ENCODE peak calls at places on chromosome 13, in nine cellular contexts. W is A673; P is stimulated activated CD4-positive, alpha-beta T cell treated with anti-CD3 and anti-CD28 coated beads, Interleukin-15, amount 100 ng/mL, for 1 hour; M is T-helper 9 cell; X is stromal cell of bone marrow; Z is AG09319; Y is activated CD4-positive, CD25-positive, alpha-beta regulatory T cell treated with anti-CD3 and anti-CD28 coated beads, Interleukin-2, amount 50 U/mL, for 72 hours; U is D341Med; A is AG09309. O is an unnamed sample.

GRCh38 chr13:103356226-103356864 is 290.1 kb upstream of the SLC10A2 start:
- DNase-seq in Y (no peak), P (no peak), Z (no peak), U (no peak), M (no peak), W (no peak), X (no peak), A (no peak), O (no peak)

GRCh38 chr13:80133631-80134083 is 207.3 kb downstream of the SPRY2 start:
- DNase-seq in X (no peak), W (no peak), Z (no peak), A (no peak), Y (no peak), M (no peak), P (no peak), U (no peak), O (no peak)

GRCh38 chr13:46672338-46673090 is 119.5 kb downstream of the LRCH1 start:
- DNase-seq in X (no peak), M (no peak), P (no peak), Y (no peak), W (no peak), Z (no peak), U (no peak), A (no peak), O (no peak)

GRCh38 chr13:49782784-49783183 is 9.7 kb downstream of the KPNA3 start:
- DNase-seq in W (no peak), A (no peak), X (no peak), M (no peak), U (no peak), P (no peak), Z (no peak), Y (no peak), O (no peak)

GRCh38 chr13:44198826-44199225 is 174.8 kb upstream of the SERP2 start:
- DNase-seq in P (no peak), M (no peak), W (no peak), Z (no peak), A (no peak), U (no peak), X (no peak), Y (no peak), O (no peak)

GRCh38 chr13:65236841-65237418 is 1993.2 kb downstream of the PCDH9 start:
- DNase-seq in M (no peak), A (no peak), P (no peak), U (no peak), X (no peak), W (peak; percentile 1), Y (no peak), Z (no peak), O (no peak)

GRCh38 chr13:21399741-21400140 is 59.4 kb downstream of the ZDHHC20 start:
- DNase-seq in M (no peak), U (no peak), X (no peak), P (no peak), A (no peak), Y (no peak), W (peak; percentile 95), Z (no peak), O (no peak)

GRCh38 chr13:44734204-44734707 is 158.1 kb upstream of the TSC22D1 start:
- DNase-seq in P (no peak), U (no peak), Y (no peak), M (no peak), X (peak; percentile 29), Z (peak; percentile 71), A (no peak), W (no peak), O (no peak)

GRCh38 chr13:111397202-111397880 is 76.9 kb downstream of the TEX29 start:
- DNase-seq in P (no peak), Z (no peak), U (no peak), X (no peak), A (no peak), Y (no peak), M (no peak), W (no peak), O (no peak)

GRCh38 chr13:111403266-111403665 is 82.8 kb downstream of the TEX29 start:
- DNase-seq in P (no peak), Z (no peak), X (no peak), M (no peak), Y (no peak), U (no peak), W (no peak), A (no peak), O (no peak)

GRCh38 chr13:106432636-106433035 is 102.8 kb downstream of the EFNB2 start:
- DNase-seq in Y (no peak), W (no peak), Z (no peak), A (no peak), P (no peak), U (no peak), X (no peak), M (no peak), O (no peak)

GRCh38 chr13:50529154-50529882 is 314.2 kb downstream of the DLEU7 start:
- DNase-seq in W (peak; percentile 63), Z (peak; percentile 48), P (no peak), U (peak; percentile 71), Y (no peak), X (peak; percentile 98), A (peak; percentile 88), M (no peak), O (peak; percentile 82)

GRCh38 chr13:24362435-24362951 is 53.1 kb downstream of the C1QTNF9 start:
- DNase-seq in X (no peak), Y (no peak), P (no peak), U (no peak), W (no peak), A (no peak), Z (no peak), M (no peak), O (no peak)

GRCh38 chr13:31072041-31072440 is 89.7 kb downstream of the HSPH1 start:
- DNase-seq in A (no peak), U (no peak), M (no peak), X (no peak), Z (no peak), W (no peak), P (no peak), Y (no peak), O (no peak)

GRCh38 chr13:107743100-107743499 is 472.2 kb downstream of the LIG4 start:
- DNase-seq in U (no peak), Y (no peak), P (no peak), A (no peak), M (no peak), W (no peak), X (peak; percentile 8), Z (no peak), O (no peak)

GRCh38 chr13:48400090-48400694 is 12.7 kb downstream of the LPAR6 start:
- DNase-seq in Y (no peak), M (no peak), W (no peak), P (no peak), Z (no peak), A (no peak), U (no peak), X (no peak), O (no peak)

GRCh38 chr13:36344886-36345437 is 1.2 kb downstream of the SPART start:
- DNase-seq in X (no peak), Y (no peak), Z (no peak), A (no peak), M (peak; percentile 5), W (peak; percentile 53), U (no peak), P (no peak), O (no peak)

GRCh38 chr13:95154441-95154886 is 146.8 kb downstream of the ABCC4 start:
- DNase-seq in Z (no peak), U (no peak), M (no peak), X (no peak), P (no peak), W (no peak), Y (no peak), A (no peak), O (no peak)

GRCh38 chr13:26887594-26887993 is 127.0 kb upstream of the GPR12 start:
- DNase-seq in X (no peak), W (no peak), Z (no peak), P (no peak), Y (no peak), U (no peak), M (no peak), A (no peak), O (no peak)

GRCh38 chr13:98648676-98649075 is 71.8 kb upstream of the STK24 start:
- DNase-seq in Y (no peak), P (no peak), A (no peak), W (no peak), M (no peak), U (no peak), X (no peak), Z (no peak), O (no peak)

GRCh38 chr13:94595006-94595942 is 678 bp downstream of the TGDS start:
- DNase-seq in W (peak; percentile 11), M (no peak), A (no peak), Z (no peak), Y (peak; percentile 49), U (peak; percentile 46), X (no peak), P (no peak), O (peak; percentile 43)

GRCh38 chr13:35699805-35700204 is 223.3 kb upstream of the MAB21L1 start:
- DNase-seq in Z (peak; percentile 84), M (no peak), U (no peak), W (no peak), X (no peak), P (no peak), Y (no peak), A (peak; percentile 72), O (no peak)

GRCh38 chr13:113410472-113411201 is 42.7 kb downstream of the ADPRHL1 start:
- DNase-seq in Y (no peak), A (peak; percentile 45), M (no peak), U (no peak), X (peak; percentile 52), P (no peak), W (peak; percentile 37), Z (peak; percentile 28), O (peak; percentile 82)

GRCh38 chr13:49457221-49457620 is 13.1 kb downstream of the SETDB2 start:
- DNase-seq in U (no peak), Y (no peak), A (no peak), M (no peak), Z (peak; percentile 30), W (no peak), X (no peak), P (no peak), O (no peak)

GRCh38 chr13:40933508-40933907 is 85.6 kb downstream of the ELF1 start:
- DNase-seq in X (no peak), P (no peak), A (no peak), U (no peak), M (no peak), Z (no peak), W (no peak), Y (no peak), O (no peak)

GRCh38 chr13:41054212-41054877 is 7.0 kb upstream of the WBP4 start:
- DNase-seq in P (no peak), A (peak; percentile 67), M (peak; percentile 6), U (peak; percentile 38), Z (no peak), X (peak; percentile 41), W (peak; percentile 77), Y (no peak), O (no peak)

GRCh38 chr13:109764474-109765292 is 21.7 kb downstream of the IRS2 start:
- DNase-seq in X (no peak), M (no peak), A (no peak), Y (no peak), U (peak; percentile 72), W (peak; percentile 74), P (no peak), Z (no peak), O (peak; percentile 75)

GRCh38 chr13:80363890-80364503 is 23.1 kb upstream of the SPRY2 start:
- DNase-seq in W (peak; percentile 58), M (no peak), Y (no peak), X (no peak), Z (no peak), U (peak; percentile 27), A (no peak), P (no peak), O (no peak)

GRCh38 chr13:39406688-39407087 is 196.3 kb downstream of the LHFPL6 start:
- DNase-seq in W (no peak), A (no peak), Z (no peak), Y (no peak), M (no peak), X (no peak), P (no peak), U (no peak), O (no peak)

GRCh38 chr13:22848539-22849052 is 332.2 kb upstream of the SGCG start:
- DNase-seq in W (no peak), P (no peak), M (no peak), X (no peak), A (no peak), Z (no peak), Y (no peak), U (peak; percentile 24), O (no peak)

GRCh38 chr13:28012896-28013295 is 24.4 kb upstream of the URAD start:
- DNase-seq in X (no peak), Y (no peak), U (no peak), P (no peak), A (no peak), Z (no peak), M (no peak), W (no peak), O (no peak)

O was measured in WERI-Rb-1.